ENCODE peak calls at places on chromosome 11, in ten cellular contexts. S, Y, Z, C, I, F, H, J, T and R are unnamed samples.

GRCh38 chr11:70595452-70595851 is 197.1 kb downstream of the CTTN start:
- DNase-seq in H (no peak), J (no peak), F (no peak), S (no peak), C (no peak), Z (no peak), Y (no peak), I (peak), T (no peak), R (no peak)

GRCh38 chr11:104476898-104477297 is 313.0 kb upstream of the PDGFD start:
- DNase-seq in T (no peak), F (no peak), H (no peak), I (no peak), J (no peak), Y (no peak), Z (no peak), S (no peak), C (no peak), R (no peak)

GRCh38 chr11:119491753-119492455 is 68.9 kb upstream of the THY1 start:
- DNase-seq in Z (no peak), T (no peak), C (no peak), S (no peak), I (no peak), J (no peak), Y (no peak), F (no peak), H (no peak), R (no peak)

GRCh38 chr11:44593194-44593593 is 27.7 kb downstream of the CD82 start:
- DNase-seq in Y (no peak), S (no peak), J (no peak), Z (no peak), H (peak), T (no peak), C (no peak), F (no peak), I (no peak), R (no peak)

GRCh38 chr11:45148276-45148675 is 1.8 kb downstream of the PRDM11 start:
- DNase-seq in Y (no peak), H (no peak), Z (no peak), C (no peak), I (no peak), F (no peak), T (no peak), J (no peak), S (no peak), R (no peak)

GRCh38 chr11:38791346-38791961 is 2193.4 kb upstream of the RAG2 start:
- DNase-seq in H (peak), Y (peak), C (peak), T (no peak), I (peak), Z (peak), F (peak), S (no peak), J (peak), R (peak)

GRCh38 chr11:74604311-74604710 is 11.9 kb downstream of the POLD3 start:
- DNase-seq in T (no peak), C (no peak), I (no peak), H (no peak), S (no peak), J (no peak), Y (no peak), F (no peak), Z (no peak), R (no peak)

GRCh38 chr11:78800756-78801155 is 226.1 kb upstream of the NARS2 start:
- DNase-seq in Z (no peak), Y (no peak), T (no peak), F (no peak), I (no peak), C (peak), S (no peak), J (no peak), H (no peak), R (no peak)

GRCh38 chr11:5736396-5736795 is at the start of gene OR56B1:
- DNase-seq in F (no peak), T (no peak), J (no peak), Y (no peak), H (no peak), C (no peak), I (no peak), Z (no peak), S (no peak), R (no peak)

GRCh38 chr11:13183094-13183825 is 94.3 kb upstream of the BMAL1 start:
- DNase-seq in H (peak), J (peak), I (peak), T (no peak), Z (no peak), C (peak), Y (peak), S (no peak), F (peak), R (no peak)

GRCh38 chr11:24866743-24867142 is 369.9 kb downstream of the LUZP2 start:
- DNase-seq in F (no peak), T (no peak), S (no peak), C (no peak), H (no peak), J (no peak), I (no peak), Z (no peak), Y (no peak), R (no peak)

GRCh38 chr11:47508595-47509555 is 44.1 kb downstream of the CELF1 start:
- DNase-seq in F (no peak), C (no peak), T (peak), S (no peak), J (no peak), Z (no peak), H (no peak), I (no peak), Y (peak), R (no peak)

GRCh38 chr11:126870021-126870420 is 130.5 kb downstream of the KIRREL3 start:
- DNase-seq in Y (no peak), T (no peak), F (no peak), I (no peak), J (no peak), Z (no peak), S (no peak), C (no peak), H (no peak), R (no peak)

GRCh38 chr11:8080674-8081590 is at the start of gene TUB:
- DNase-seq in H (peak), Y (peak), F (peak), Z (peak), T (no peak), I (no peak), S (no peak), C (no peak), J (no peak), R (peak)

GRCh38 chr11:8082391-8083087 is 1.5 kb downstream of the TUB start:
- DNase-seq in H (peak), S (no peak), F (no peak), Z (no peak), Y (no peak), C (no peak), T (no peak), I (no peak), J (no peak), R (no peak)

GRCh38 chr11:8080069-8080670 is 841 bp upstream of the TUB start:
- DNase-seq in J (no peak), I (no peak), C (no peak), S (no peak), F (no peak), H (no peak), Z (no peak), Y (no peak), T (no peak), R (no peak)

GRCh38 chr11:8083088-8083395 is 2.0 kb downstream of the TUB start:
- DNase-seq in F (no peak), T (no peak), J (no peak), H (no peak), I (no peak), S (no peak), C (no peak), Y (no peak), Z (no peak), R (no peak)

DNA sequence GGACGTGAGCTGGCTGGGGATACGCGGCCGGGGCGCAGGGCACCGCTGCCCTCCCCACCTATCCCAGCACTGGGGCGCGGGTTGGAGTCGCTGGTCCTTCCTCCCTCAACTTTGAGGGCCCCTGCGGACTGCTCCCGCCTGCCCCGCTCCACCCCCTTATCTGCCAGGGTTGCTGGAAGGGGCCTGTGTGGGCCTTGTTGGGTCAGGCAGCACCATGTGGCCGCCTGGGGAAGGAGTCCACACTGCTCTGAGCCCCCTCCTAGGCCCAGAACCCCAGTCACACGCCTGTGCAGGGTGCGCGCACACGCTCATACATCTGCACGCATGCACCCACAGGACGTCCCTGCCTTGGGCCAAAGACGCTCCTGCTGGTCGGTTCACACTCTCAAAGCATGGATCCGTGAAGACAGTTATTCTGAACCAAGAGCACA is 595 bp downstream of the TUB start:
- DNase-seq in F (no peak), J (no peak), Z (no peak), H (no peak), S (no peak), Y (no peak), T (no peak), I (no peak), C (no peak), R (no peak)
- TF ChIP-seq CTCF in F (no peak), J (no peak), Z (no peak), H (no peak), S (no peak), Y (no peak), T (no peak), I (no peak), C (no peak), R (no peak)

GRCh38 chr11:61794579-61794978 is 1.9 kb downstream of the FEN1 start:
- DNase-seq in Y (no peak), H (no peak), T (no peak), C (no peak), F (no peak), S (no peak), I (no peak), J (no peak), Z (no peak), R (no peak)

GRCh38 chr11:61796127-61796526 is 3.4 kb downstream of the FEN1 start:
- DNase-seq in Z (no peak), S (peak), J (no peak), H (no peak), C (no peak), Y (no peak), F (no peak), T (no peak), I (no peak), R (no peak)

GRCh38 chr11:61795459-61795858 is 2.7 kb downstream of the FEN1 start:
- DNase-seq in H (no peak), T (no peak), S (peak), Y (no peak), F (no peak), Z (no peak), I (no peak), C (no peak), J (no peak), R (no peak)

GRCh38 chr11:61799665-61800284 is 7.1 kb downstream of the FEN1 start:
- DNase-seq in Z (no peak), T (no peak), I (no peak), C (no peak), Y (no peak), J (no peak), H (no peak), S (no peak), F (no peak), R (no peak)

DNA sequence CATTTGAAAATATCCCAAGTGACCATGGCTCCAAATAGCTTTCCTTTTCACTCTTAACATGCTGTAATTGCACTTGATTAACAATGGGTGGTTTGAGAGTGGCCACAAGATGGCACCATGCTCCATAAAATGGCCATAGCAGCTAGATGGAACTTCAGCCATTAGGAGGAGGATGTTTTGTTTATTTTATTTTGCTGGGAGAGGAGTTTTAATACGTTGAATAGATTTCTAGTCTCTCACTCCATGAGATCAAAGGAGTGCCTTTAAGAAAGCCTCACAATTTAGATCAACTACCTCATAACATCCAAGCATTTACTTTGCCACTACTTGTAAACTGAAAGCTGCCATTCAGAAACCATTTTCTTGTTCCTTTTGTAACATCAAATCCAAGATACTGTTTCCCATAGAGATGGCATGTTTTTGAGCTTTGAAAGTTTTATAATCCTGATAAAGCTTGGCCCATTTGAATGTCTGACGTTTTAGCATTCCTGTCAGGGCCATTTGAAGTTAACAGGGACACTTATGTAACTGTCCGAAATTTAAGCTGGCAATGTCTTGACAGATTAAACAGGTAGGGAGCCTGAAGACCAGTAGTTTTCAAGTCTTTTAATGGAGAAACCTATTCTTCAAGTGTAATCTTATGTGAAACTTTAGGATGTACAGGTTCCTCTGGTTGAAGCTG is 4.7 kb downstream of the FEN1 start:
- DNase-seq in J (no peak), Z (no peak), T (peak), Y (peak), I (peak), H (peak), F (peak), C (peak), S (peak), R (peak)
- TF ChIP-seq CTCF in J (peak), Z (peak), T (peak), Y (peak), I (peak), H (peak), F (peak), C (peak), S (peak), R (peak)

GRCh38 chr11:3202305-3202704 is 16.3 kb downstream of the MRGPRG start:
- DNase-seq in C (no peak), H (no peak), F (no peak), T (peak), I (no peak), Y (no peak), Z (no peak), S (no peak), J (no peak), R (no peak)

GRCh38 chr11:3202759-3203158 is 15.9 kb downstream of the MRGPRG start:
- DNase-seq in J (no peak), Z (no peak), I (no peak), F (no peak), C (no peak), H (no peak), T (peak), Y (no peak), S (no peak), R (no peak)

GRCh38 chr11:3201677-3202181 is 16.9 kb downstream of the MRGPRG start:
- DNase-seq in H (no peak), C (no peak), Z (no peak), T (peak), J (no peak), Y (no peak), S (no peak), F (no peak), I (no peak), R (no peak)

GRCh38 chr11:3204141-3205015 is 14.2 kb downstream of the MRGPRG start:
- DNase-seq in Y (no peak), I (no peak), Z (no peak), T (no peak), J (no peak), F (no peak), H (no peak), S (no peak), C (no peak), R (no peak)

DNA sequence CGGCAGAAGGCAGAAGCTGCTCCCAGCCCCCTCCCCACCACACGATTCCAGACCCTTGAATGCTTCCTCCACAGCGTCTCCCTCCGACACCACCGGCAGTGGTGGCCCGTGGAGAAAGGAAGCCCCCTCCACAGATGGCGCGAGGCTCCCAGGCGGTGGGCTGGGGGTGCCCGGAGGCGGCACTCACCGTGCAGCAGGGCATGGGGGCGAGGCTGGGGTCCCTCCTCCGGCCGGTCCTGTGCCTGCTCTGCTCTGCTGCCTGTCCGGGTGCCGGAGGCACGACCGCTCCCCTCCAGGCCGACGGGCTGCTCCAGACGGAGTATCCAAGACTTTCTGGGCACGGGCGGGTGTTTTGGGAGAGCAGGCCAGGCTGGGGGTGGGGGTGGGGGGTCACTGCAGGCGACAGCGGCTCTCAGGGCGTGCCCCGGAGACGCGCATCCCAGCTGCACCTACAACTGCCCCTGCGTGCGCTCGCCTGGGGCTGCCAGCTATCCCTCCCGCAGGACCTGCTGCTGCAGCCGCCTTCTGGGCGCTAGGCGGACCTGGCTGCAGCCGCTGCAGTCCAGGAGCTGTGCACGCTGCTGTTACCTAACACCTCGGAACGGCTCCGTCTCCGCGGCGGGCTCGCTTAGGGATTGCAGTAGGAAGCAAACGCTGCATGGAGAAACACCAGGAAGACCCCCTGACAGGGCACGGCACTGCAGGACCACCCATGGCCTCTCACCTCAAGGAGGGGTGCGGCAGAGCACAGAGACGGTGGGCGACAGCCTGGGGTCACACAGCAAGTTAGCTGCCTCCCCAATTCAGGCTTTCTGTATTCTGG is 15.2 kb downstream of the MRGPRG start:
- DNase-seq in Z (no peak), S (no peak), C (no peak), F (peak), Y (no peak), T (no peak), I (no peak), H (peak), J (no peak), R (no peak)
- TF ChIP-seq CTCF in Z (peak), S (no peak), C (no peak), F (no peak), Y (no peak), T (no peak), I (no peak), H (peak), J (no peak), R (no peak)

DNA sequence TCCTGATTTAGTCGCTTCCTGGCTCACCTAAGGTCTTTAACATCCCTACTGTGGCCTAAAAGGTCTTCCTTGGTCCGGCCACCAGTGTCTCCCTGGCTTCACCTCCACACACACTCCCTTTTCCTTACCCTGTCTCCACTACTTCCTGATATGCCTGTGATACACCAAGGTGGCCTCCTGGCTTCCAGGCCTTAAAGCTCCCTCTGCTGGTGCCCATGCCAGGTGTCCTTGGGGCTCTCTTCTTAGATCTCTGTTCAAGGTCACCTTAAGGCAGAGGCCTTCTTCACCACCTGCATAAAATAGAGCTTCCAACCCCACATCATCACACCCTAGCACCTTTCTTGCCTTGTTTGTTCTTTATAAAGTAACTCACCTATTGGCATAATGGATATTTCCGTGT is 787.7 kb downstream of the NTM start:
- DNase-seq in F (peak), S (no peak), Y (peak), I (no peak), C (peak), H (peak), T (no peak), Z (no peak), J (no peak), R (no peak)
- TF ChIP-seq CTCF in F (no peak), S (no peak), Y (no peak), I (peak), C (peak), H (peak), T (peak), Z (peak), J (peak), R (peak)

DNA sequence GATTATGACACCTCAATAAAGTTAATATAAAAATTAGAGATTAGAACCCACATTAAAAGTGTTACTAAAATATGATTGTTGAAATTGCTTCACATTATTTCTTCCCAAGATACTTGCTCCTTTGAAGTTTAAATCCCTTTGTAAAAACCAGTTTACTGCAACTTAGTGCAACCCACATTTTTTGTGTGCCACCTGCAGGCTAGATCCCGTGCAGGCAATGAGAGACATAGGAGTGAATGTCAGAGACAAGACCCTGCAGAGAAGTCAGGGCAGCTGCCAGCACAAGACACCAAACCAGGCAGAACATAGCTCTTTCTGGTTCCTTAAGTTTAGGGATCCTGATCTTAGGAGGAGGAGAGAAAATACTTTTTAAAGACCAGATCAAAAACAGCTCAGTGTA is 142.9 kb upstream of the MTNR1B start:
- DNase-seq in T (no peak), H (no peak), Z (no peak), F (no peak), S (no peak), Y (no peak), J (no peak), C (no peak), I (no peak), R (no peak)
- TF ChIP-seq CTCF in T (no peak), H (peak), Z (no peak), F (no peak), S (peak), Y (no peak), J (no peak), C (no peak), I (no peak), R (peak)

DNA sequence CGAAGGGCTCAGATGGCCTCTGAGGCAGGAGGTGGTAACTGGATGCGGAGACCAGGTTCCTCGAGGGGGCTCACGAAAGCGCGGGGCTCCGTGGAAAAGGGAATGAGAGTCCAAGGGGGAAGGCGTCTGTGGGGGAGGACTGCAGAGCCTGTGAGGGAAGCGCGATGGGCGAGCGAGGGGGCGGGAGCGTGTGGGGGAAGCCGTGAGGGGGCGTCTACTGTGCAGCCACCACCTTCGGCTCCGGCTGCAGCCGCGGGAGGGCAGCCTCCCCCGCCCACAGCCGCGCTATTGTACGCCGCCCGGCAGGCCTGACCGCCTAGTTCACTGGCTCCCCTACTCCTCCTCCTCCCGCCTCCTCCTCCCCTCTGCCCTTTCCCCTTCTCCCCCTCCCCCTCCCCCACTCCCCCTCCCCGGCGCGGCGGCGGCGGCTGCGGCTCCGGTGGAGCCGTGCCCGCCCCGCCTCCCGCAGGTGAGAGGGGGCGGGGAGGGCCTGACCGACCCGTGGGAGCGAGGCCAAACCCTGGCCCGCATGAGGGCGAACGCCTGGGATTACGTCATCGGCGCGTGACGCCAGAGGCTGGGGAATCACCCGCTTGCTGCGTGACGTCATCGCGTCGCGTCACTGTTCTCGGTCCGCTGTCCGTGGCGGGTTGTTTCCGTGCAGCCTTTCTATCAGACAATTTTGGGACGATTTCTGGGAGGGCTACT is at the start of gene PAK1:
- DNase-seq in Z (peak), S (peak), Y (peak), F (peak), J (no peak), C (peak), H (peak), I (peak), T (peak), R (peak)
- TF ChIP-seq CTCF in Z (peak), S (peak), Y (no peak), F (peak), J (peak), C (no peak), H (no peak), I (peak), T (no peak), R (peak)